ENCODE peak calls at places on chromosomes 1 and 21, in five cellular contexts. L, E, I, X and M are unnamed samples.

GRCh38 chr1:16019580-16020277 is 1.9 kb upstream of the HSPB7 start:
- DNase-seq in I (no peak), X (no peak), E (no peak), L (peak), M (peak)

GRCh38 chr1:229288516-229288915 is 17.6 kb downstream of the RAB4A start:
- DNase-seq in L (no peak), I (no peak), X (no peak), E (no peak), M (no peak)

GRCh38 chr21:36893581-36893980 is 72.9 kb downstream of the HLCS start:
- DNase-seq in X (no peak), L (no peak), I (no peak), E (no peak), M (no peak)

GRCh38 chr1:221869759-221870158 is 127.9 kb upstream of the DUSP10 start:
- DNase-seq in E (no peak), L (no peak), X (no peak), I (no peak), M (no peak)

GRCh38 chr1:189939967-189940366 is 537.7 kb downstream of the BRINP3 start:
- DNase-seq in L (no peak), E (no peak), I (no peak), X (no peak), M (no peak)

GRCh38 chr21:29849735-29850176 is 90.0 kb downstream of the GRIK1 start:
- DNase-seq in I (no peak), E (peak), X (peak), L (peak), M (no peak)

GRCh38 chr1:220807726-220808125 is 21.0 kb downstream of the MTARC1 start:
- DNase-seq in X (no peak), E (no peak), L (no peak), I (no peak), M (no peak)

GRCh38 chr1:214895226-214895625 is 187.3 kb upstream of the KCNK2 start:
- DNase-seq in E (no peak), I (no peak), X (no peak), L (no peak), M (no peak)

GRCh38 chr1:20589331-20590312 is 725 bp downstream of the CDA start:
- DNase-seq in L (peak), E (no peak), I (peak), X (no peak), M (peak)

GRCh38 chr1:63112155-63112914 is 210.0 kb upstream of the FOXD3 start:
- DNase-seq in I (no peak), E (peak), L (no peak), X (no peak), M (no peak)

GRCh38 chr1:203126866-203127671 is 457 bp upstream of the ADORA1 start:
- DNase-seq in L (no peak), E (no peak), X (no peak), I (no peak), M (no peak)

GRCh38 chr1:17561252-17561558 is 21.7 kb downstream of the ARHGEF10L start:
- DNase-seq in X (no peak), L (no peak), I (no peak), E (no peak), M (no peak)

GRCh38 chr1:57162607-57163235 is 196.9 kb upstream of the C8B start:
- DNase-seq in X (no peak), E (no peak), L (peak), I (no peak), M (no peak)

GRCh38 chr1:17338706-17339493 is 30.9 kb downstream of the PADI4 start:
- DNase-seq in E (no peak), L (no peak), I (no peak), X (no peak), M (peak)

GRCh38 chr1:157236072-157236471 is 97.9 kb upstream of the ETV3 start:
- DNase-seq in X (no peak), L (no peak), I (no peak), E (no peak), M (no peak)

GRCh38 chr1:207393610-207394009 is 60.5 kb upstream of the CR2 start:
- DNase-seq in X (peak), L (no peak), I (no peak), E (no peak), M (no peak)

GRCh38 chr1:118250232-118250631 is 65.2 kb upstream of the SPAG17 start:
- DNase-seq in X (no peak), E (no peak), L (no peak), I (no peak), M (no peak)

GRCh38 chr1:118253310-118253903 is 68.4 kb upstream of the SPAG17 start:
- DNase-seq in X (no peak), I (no peak), L (no peak), E (no peak), M (no peak)

GRCh38 chr1:118254001-118254400 is 69.0 kb upstream of the SPAG17 start:
- DNase-seq in X (no peak), L (no peak), E (no peak), I (no peak), M (no peak)

GRCh38 chr1:118257946-118258345 is 72.9 kb upstream of the SPAG17 start:
- DNase-seq in X (no peak), I (no peak), E (no peak), L (no peak), M (no peak)

GRCh38 chr1:118254483-118254882 is 69.5 kb upstream of the SPAG17 start:
- DNase-seq in X (no peak), I (no peak), E (no peak), L (no peak), M (no peak)
- TF ChIP-seq POLR2A in X (no peak), I (no peak), E (no peak), L (no peak), M (no peak)

GRCh38 chr1:103525607-103526507 is at the start of gene RNPC3:
- DNase-seq in E (peak), I (peak), X (peak), L (peak), M (peak)
- TF ChIP-seq POLR2A in E (no peak), I (peak), X (no peak), L (no peak), M (peak)

DNA sequence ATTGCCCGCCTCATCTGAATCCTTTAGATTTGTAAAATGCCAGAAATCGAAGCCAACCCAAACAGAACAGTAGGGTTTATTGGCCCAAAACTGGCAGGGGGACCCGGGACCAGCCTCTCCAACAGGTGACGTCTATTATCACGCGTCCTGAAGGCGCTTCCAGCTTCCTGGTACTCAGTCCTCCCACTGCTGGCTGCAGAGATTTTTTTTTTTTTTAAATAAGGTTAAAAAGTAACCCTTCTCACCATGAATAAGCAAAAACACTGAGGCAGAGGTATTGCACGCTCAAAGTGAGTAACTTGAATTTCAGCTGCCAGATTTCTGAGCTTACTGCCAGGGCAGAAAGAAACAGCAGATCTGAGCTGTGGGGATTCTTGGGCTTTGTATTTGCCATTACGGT is 54.4 kb upstream of the GCLM start:
- DNase-seq in I (no peak), X (no peak), L (no peak), E (no peak), M (no peak)
- TF ChIP-seq POLR2A in I (no peak), X (no peak), L (no peak), E (no peak), M (no peak)

GRCh38 chr1:101165944-101166343 is 70.9 kb upstream of the S1PR1 start:
- DNase-seq in E (no peak), L (no peak), I (no peak), X (no peak), M (no peak)
- TF ChIP-seq POLR2A in E (no peak), L (no peak), I (no peak), X (no peak), M (no peak)

DNA sequence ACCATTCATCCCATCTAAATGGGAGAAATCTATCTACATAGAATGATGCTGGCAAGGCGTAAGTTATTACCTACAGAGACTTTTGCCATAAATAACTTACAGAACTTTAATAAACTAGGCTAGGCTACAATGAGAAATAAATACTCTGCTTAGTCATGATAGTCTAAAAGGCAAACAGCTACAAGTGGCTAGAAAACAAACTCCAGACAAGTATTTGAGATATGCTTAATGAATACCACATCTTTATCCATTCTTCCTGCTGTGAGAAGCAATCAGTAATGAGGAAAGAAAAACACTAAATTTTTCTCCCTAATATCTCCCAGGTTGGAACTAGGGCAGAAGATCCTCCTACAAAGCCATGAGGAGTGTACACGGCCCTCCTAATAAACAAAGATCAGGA is 187.0 kb upstream of the OLFM3 start:
- DNase-seq in I (no peak), L (no peak), E (no peak), X (no peak), M (no peak)
- TF ChIP-seq POLR2A in I (no peak), L (no peak), E (no peak), X (no peak), M (no peak)